ENCODE peak calls at places on chromosomes 5 and 9, in ten cellular contexts. T, Z, J, K, U, A, F, W, Q and L are unnamed samples.

GRCh38 chr5:109345699-109346098 is 64.1 kb downstream of the PJA2 start:
- DNase-seq in T (no peak), Z (no peak), J (no peak), K (no peak), U (no peak), A (no peak), F (no peak), W (no peak), Q (no peak), L (no peak)

GRCh38 chr9:137705906-137706305 is 87.1 kb downstream of the EHMT1 start:
- DNase-seq in T (no peak), Z (no peak), J (no peak), K (no peak), U (no peak), A (no peak), F (no peak), W (no peak), Q (no peak), L (no peak)

GRCh38 chr5:141040093-141040762 is 10.9 kb upstream of the PCDHB1 start:
- DNase-seq in T (peak), Z (peak), J (peak), K (no peak), U (no peak), A (no peak), F (no peak), W (no peak), Q (no peak), L (peak)

GRCh38 chr9:111938427-111938800 is 41.8 kb downstream of the UGCG start:
- DNase-seq in T (no peak), Z (no peak), J (no peak), K (no peak), U (no peak), A (no peak), F (no peak), W (no peak), Q (no peak), L (no peak)

GRCh38 chr5:141757402-141757801 is 75.4 kb upstream of the ARAP3 start:
- DNase-seq in T (no peak), Z (peak), J (peak), K (peak), U (no peak), A (no peak), F (no peak), W (no peak), Q (no peak), L (peak)

GRCh38 chr5:149445739-149446369 is 66.8 kb upstream of the IL17B start:
- DNase-seq in T (no peak), Z (no peak), J (peak), K (peak), U (no peak), A (no peak), F (no peak), W (peak), Q (no peak), L (peak)

GRCh38 chr5:141354900-141355469 is at the start of gene PCDHGA4:
- DNase-seq in T (no peak), Z (no peak), J (no peak), K (peak), U (no peak), A (no peak), F (no peak), W (no peak), Q (no peak), L (no peak)

GRCh38 chr5:179318193-179318955 is 26.9 kb downstream of the ADAMTS2 start:
- DNase-seq in T (peak), Z (peak), J (no peak), K (no peak), U (no peak), A (peak), F (no peak), W (no peak), Q (no peak), L (no peak)

GRCh38 chr5:133075572-133076536 is 24.0 kb downstream of the HSPA4 start:
- DNase-seq in T (no peak), Z (no peak), J (no peak), K (no peak), U (no peak), A (no peak), F (no peak), W (no peak), Q (no peak), L (no peak)

GRCh38 chr5:137887831-137888230 is 1.4 kb upstream of the PKD2L2 start:
- DNase-seq in T (no peak), Z (no peak), J (no peak), K (no peak), U (no peak), A (no peak), F (no peak), W (no peak), Q (no peak), L (no peak)

GRCh38 chr5:669111-669841 is 23.9 kb downstream of the TPPP start:
- DNase-seq in T (no peak), Z (no peak), J (peak), K (peak), U (no peak), A (peak), F (peak), W (peak), Q (peak), L (no peak)

GRCh38 chr5:142280066-142281011 is 44.5 kb downstream of the SPRY4 start:
- DNase-seq in T (no peak), Z (peak), J (peak), K (no peak), U (no peak), A (peak), F (no peak), W (peak), Q (no peak), L (peak)

GRCh38 chr9:127201071-127201541 is 63.5 kb upstream of the GARNL3 start:
- DNase-seq in T (no peak), Z (no peak), J (no peak), K (no peak), U (no peak), A (no peak), F (no peak), W (no peak), Q (no peak), L (no peak)

GRCh38 chr5:172622091-172623046 is 18.7 kb upstream of the NEURL1B start:
- DNase-seq in T (no peak), Z (no peak), J (no peak), K (no peak), U (no peak), A (no peak), F (no peak), W (no peak), Q (no peak), L (no peak)

GRCh38 chr5:43780586-43780985 is 177.6 kb downstream of the NNT start:
- DNase-seq in T (no peak), Z (no peak), J (no peak), K (no peak), U (no peak), A (no peak), F (no peak), W (no peak), Q (no peak), L (no peak)

GRCh38 chr9:87592554-87593394 is 95.1 kb downstream of the DAPK1 start:
- DNase-seq in T (peak), Z (no peak), J (no peak), K (peak), U (no peak), A (peak), F (no peak), W (no peak), Q (no peak), L (no peak)

GRCh38 chr5:68137451-68138190 is 77.9 kb upstream of the PIK3R1 start:
- DNase-seq in T (no peak), Z (no peak), J (no peak), K (no peak), U (no peak), A (no peak), F (no peak), W (no peak), Q (no peak), L (no peak)

GRCh38 chr5:139207302-139208000 is 9.3 kb upstream of the SIL1 start:
- DNase-seq in T (no peak), Z (no peak), J (no peak), K (no peak), U (no peak), A (no peak), F (no peak), W (no peak), Q (no peak), L (no peak)

GRCh38 chr5:37971483-37972024 is 131.7 kb upstream of the GDNF start:
- DNase-seq in T (no peak), Z (no peak), J (no peak), K (no peak), U (no peak), A (no peak), F (no peak), W (no peak), Q (no peak), L (no peak)

GRCh38 chr5:132526290-132526973 is 16.9 kb downstream of the IL5 start:
- DNase-seq in T (no peak), Z (peak), J (peak), K (peak), U (no peak), A (no peak), F (no peak), W (peak), Q (no peak), L (peak)

GRCh38 chr5:104400941-104401340 is 838.4 kb upstream of the NUDT12 start:
- DNase-seq in T (no peak), Z (no peak), J (no peak), K (no peak), U (no peak), A (no peak), F (no peak), W (no peak), Q (no peak), L (no peak)

GRCh38 chr5:86129009-86129408 is 488.7 kb upstream of the COX7C start:
- DNase-seq in T (no peak), Z (no peak), J (no peak), K (no peak), U (no peak), A (no peak), F (no peak), W (no peak), Q (no peak), L (no peak)

GRCh38 chr5:91095321-91095720 is 287.8 kb downstream of the ARRDC3 start:
- DNase-seq in T (no peak), Z (no peak), J (no peak), K (no peak), U (no peak), A (no peak), F (no peak), W (no peak), Q (no peak), L (no peak)

GRCh38 chr5:133356386-133357331 is 255.7 kb downstream of the FSTL4 start:
- DNase-seq in T (no peak), Z (no peak), J (no peak), K (no peak), U (no peak), A (no peak), F (no peak), W (no peak), Q (no peak), L (no peak)

GRCh38 chr5:1537166-1538154 is 13.7 kb upstream of the LPCAT1 start:
- DNase-seq in T (peak), Z (no peak), J (no peak), K (no peak), U (no peak), A (peak), F (no peak), W (no peak), Q (no peak), L (no peak)

GRCh38 chr5:31853398-31854135 is 214.6 kb downstream of the PDZD2 start:
- DNase-seq in T (no peak), Z (no peak), J (no peak), K (no peak), U (no peak), A (no peak), F (no peak), W (no peak), Q (no peak), L (no peak)

GRCh38 chr5:115816226-115817042 is at the start of gene CDO1:
- DNase-seq in T (peak), Z (peak), J (peak), K (no peak), U (peak), A (peak), F (no peak), W (peak), Q (no peak), L (no peak)

GRCh38 chr9:21688108-21689102 is 114.0 kb upstream of the MTAP start:
- DNase-seq in T (no peak), Z (no peak), J (no peak), K (no peak), U (no peak), A (peak), F (no peak), W (no peak), Q (no peak), L (no peak)

GRCh38 chr5:108696951-108697715 is 50.6 kb upstream of the FER start:
- DNase-seq in T (no peak), Z (no peak), J (no peak), K (no peak), U (no peak), A (no peak), F (no peak), W (no peak), Q (no peak), L (no peak)

GRCh38 chr5:169670769-169671525 is 33.9 kb downstream of the DOCK2 start:
- DNase-seq in T (no peak), Z (no peak), J (no peak), K (no peak), U (no peak), A (no peak), F (no peak), W (no peak), Q (no peak), L (no peak)

GRCh38 chr9:135524130-135524861 is 3.1 kb downstream of the LCN1 start:
- DNase-seq in T (peak), Z (peak), J (no peak), K (no peak), U (no peak), A (no peak), F (no peak), W (no peak), Q (no peak), L (no peak)

GRCh38 chr5:133196441-133197085 is 144.8 kb downstream of the HSPA4 start:
- DNase-seq in T (no peak), Z (no peak), J (no peak), K (no peak), U (no peak), A (no peak), F (no peak), W (no peak), Q (no peak), L (no peak)

GRCh38 chr9:102985162-102985900 is 9.8 kb upstream of the CYLC2 start:
- DNase-seq in T (no peak), Z (no peak), J (no peak), K (no peak), U (no peak), A (no peak), F (no peak), W (no peak), Q (no peak), L (no peak)

GRCh38 chr5:218457-219289 is 553 bp downstream of the SDHA start:
- DNase-seq in T (peak), Z (peak), J (no peak), K (peak), U (peak), A (peak), F (no peak), W (peak), Q (peak), L (peak)

GRCh38 chr5:124236366-124237231 is 509.8 kb downstream of the ZNF608 start:
- DNase-seq in T (no peak), Z (no peak), J (no peak), K (no peak), U (no peak), A (no peak), F (no peak), W (no peak), Q (no peak), L (no peak)